ENCODE peak calls at places on chromosomes 5 and 9, in nine cellular contexts. G is tibial artery, R is pancreas, A is epithelial cell of esophagus, U is NT2/D1, N is mammary epithelial cell, S is cardiac fibroblast, F is adrenal gland, Y is fibroblast of the aortic adventitia. E is an unnamed sample.

GRCh38 chr9:94772654-94773303 is 46.3 kb downstream of the AOPEP start:
- DNase-seq in G (no peak), S (no peak), U (no peak), R (no peak), F (no peak), N (no peak), A (no peak), Y (peak; percentile 43), E (no peak)

GRCh38 chr9:131627326-131627845 is 82.1 kb downstream of the PRRT1B start:
- DNase-seq in Y (peak; percentile 42), S (no peak), U (no peak), R (no peak), A (no peak), N (no peak), G (no peak), F (no peak), E (no peak)

GRCh38 chr5:128163991-128164390 is 80.4 kb downstream of the SLC12A2 start:
- DNase-seq in S (peak; percentile 63), G (no peak), Y (peak; percentile 79), F (no peak), A (peak; percentile 90), U (no peak), R (no peak), N (peak; percentile 86), E (no peak)

GRCh38 chr9:2992427-2992826 is 148.5 kb upstream of the PUM3 start:
- DNase-seq in S (no peak), G (no peak), A (no peak), N (no peak), U (no peak), Y (no peak), F (no peak), R (no peak), E (no peak)

GRCh38 chr9:91905958-91906585 is 44.0 kb downstream of the ROR2 start:
- DNase-seq in F (peak; percentile 52), G (peak; percentile 35), Y (no peak), R (no peak), U (no peak), N (no peak), S (no peak), A (no peak), E (peak; percentile 42)

GRCh38 chr5:40676643-40677333 is 2.9 kb upstream of the PTGER4 start:
- DNase-seq in N (peak; percentile 43), R (no peak), Y (peak; percentile 81), F (no peak), U (no peak), S (peak; percentile 82), A (peak; percentile 70), G (peak; percentile 64), E (no peak)

GRCh38 chr5:95847261-95847592 is 24.7 kb upstream of the GLRX start:
- DNase-seq in Y (no peak), N (no peak), F (no peak), R (no peak), G (no peak), S (no peak), U (no peak), A (no peak), E (no peak)

GRCh38 chr9:95506438-95506691 is 10.4 kb downstream of the PTCH1 start:
- DNase-seq in R (peak; percentile 23), A (peak; percentile 37), N (peak; percentile 41), F (peak; percentile 40), U (no peak), S (peak; percentile 56), Y (peak; percentile 45), G (no peak), E (no peak)

GRCh38 chr5:76582252-76583162 is 40.7 kb downstream of the F2RL2 start:
- DNase-seq in N (peak; percentile 6), U (no peak), R (no peak), F (no peak), Y (peak; percentile 79), S (peak; percentile 34), G (no peak), A (peak; percentile 28), E (no peak)

GRCh38 chr5:80569086-80569960 is 757 bp downstream of the ANKRD34B start:
- DNase-seq in U (no peak), Y (no peak), N (no peak), A (no peak), R (no peak), S (no peak), G (no peak), F (no peak), E (no peak)

DNA sequence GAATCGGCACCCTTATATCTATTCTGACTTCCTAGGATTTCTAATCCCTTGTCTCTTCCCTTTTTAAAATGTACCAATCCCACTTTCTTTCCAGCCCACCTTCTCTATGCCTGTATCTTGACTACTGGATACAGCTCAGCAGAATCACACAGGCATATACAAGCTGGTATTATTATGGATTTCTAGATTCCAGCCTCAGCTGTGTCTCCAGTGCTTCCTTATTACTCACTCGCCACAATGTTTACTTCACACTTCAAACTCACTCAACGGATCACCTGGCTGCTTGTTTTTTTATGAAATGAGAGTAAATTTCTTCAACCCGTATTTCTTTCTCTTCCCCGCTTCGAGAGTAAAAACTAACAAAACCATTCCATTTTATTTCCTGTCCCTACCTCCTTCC is 38.8 kb downstream of the CWC27 start:
- DNase-seq in A (peak; percentile 68), G (no peak), U (no peak), Y (no peak), F (no peak), R (no peak), S (peak; percentile 37), N (peak; percentile 12), E (no peak)
- H3K4me3 ChIP-seq in A (no peak overlapping the region), G (no peak overlapping the region), U (no peak overlapping the region), Y (no peak overlapping the region), F (no peak overlapping the region), R (no peak overlapping the region), S (no peak overlapping the region), N (no peak overlapping the region), E (no peak overlapping the region)

DNA sequence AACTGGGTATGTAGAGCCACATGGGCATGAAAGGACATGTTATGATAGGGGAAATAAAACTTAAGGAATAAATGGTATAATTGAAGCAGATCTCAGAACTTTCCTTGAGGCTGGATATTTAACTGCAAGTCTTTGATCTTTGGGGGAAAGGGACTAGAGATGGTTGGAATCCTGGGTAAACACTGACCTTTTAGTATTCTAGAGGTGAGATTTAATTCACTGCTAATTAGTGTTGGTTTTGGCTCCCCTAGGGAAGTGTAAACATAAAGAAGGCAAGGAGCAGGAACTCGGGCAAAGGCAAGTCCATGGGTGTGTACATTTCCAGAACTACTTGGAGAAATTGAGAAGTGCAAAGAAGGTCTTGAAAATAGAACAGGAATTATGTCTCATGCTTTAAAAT is 16.6 kb downstream of the NIM1K start:
- DNase-seq in R (no peak), U (no peak), F (no peak), Y (no peak), S (no peak), A (no peak), G (no peak), N (no peak), E (no peak)
- H3K4me3 ChIP-seq in R (no peak overlapping the region), U (no peak overlapping the region), F (no peak overlapping the region), Y (no peak overlapping the region), S (no peak overlapping the region), A (no peak overlapping the region), G (no peak overlapping the region), N (no peak overlapping the region), E (no peak overlapping the region)

DNA sequence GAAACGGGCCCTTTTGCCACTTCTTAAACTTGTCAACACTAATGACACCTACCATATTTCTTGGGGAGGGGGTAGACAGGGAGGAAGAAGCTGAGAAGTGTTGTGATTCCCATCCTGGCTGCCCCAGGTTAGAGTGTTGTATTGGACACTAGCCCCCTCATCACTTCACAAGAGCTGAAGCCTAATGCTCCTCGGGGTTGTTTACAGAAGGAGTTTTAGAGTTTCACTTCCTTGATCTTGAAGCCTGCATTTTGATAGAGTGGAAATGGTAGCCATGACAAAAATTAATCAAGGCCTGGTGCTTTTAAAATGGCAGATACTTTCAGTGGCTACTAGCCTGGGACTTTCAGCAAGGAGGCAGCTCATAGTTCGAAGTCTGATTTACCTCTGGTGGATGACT is 11.0 kb upstream of the FAM120AOS start:
- DNase-seq in G (no peak), N (no peak), R (no peak), Y (no peak), A (no peak), U (no peak), F (no peak), S (no peak), E (no peak)
- H3K4me3 ChIP-seq in G (no peak overlapping the region), N (no peak overlapping the region), R (no peak overlapping the region), Y (no peak overlapping the region), A (no peak overlapping the region), U (no peak overlapping the region), F (no peak overlapping the region), S (no peak overlapping the region), E (no peak overlapping the region)

DNA sequence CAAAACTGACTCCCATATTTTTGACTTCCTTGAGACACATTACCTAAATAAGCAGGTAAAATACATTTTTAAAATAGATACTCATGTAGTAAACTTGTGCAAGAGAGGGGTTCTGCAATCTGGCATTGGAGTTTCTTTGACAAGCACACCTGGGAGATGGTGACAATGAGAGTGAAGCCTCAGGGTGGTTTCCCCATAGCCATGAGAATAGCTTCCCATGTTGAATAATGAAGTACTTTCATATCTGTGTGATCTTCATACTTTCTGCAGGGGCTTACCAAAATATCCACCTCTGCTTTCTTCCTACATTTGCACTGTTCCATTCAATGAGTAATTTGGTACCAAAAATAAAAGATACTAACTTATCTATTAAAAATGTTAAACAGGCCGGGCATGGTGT is 44.7 kb upstream of the VCAN start:
- DNase-seq in Y (no peak), R (no peak), F (no peak), U (no peak), A (no peak), S (no peak), N (no peak), G (no peak), E (no peak)
- H3K4me3 ChIP-seq in Y (no peak overlapping the region), R (no peak overlapping the region), F (no peak overlapping the region), U (no peak overlapping the region), A (no peak overlapping the region), S (no peak overlapping the region), N (no peak overlapping the region), G (no peak overlapping the region), E (no peak overlapping the region)

GRCh38 chr9:115121140-115121710 is 3.3 kb upstream of the TNC start:
- DNase-seq in Y (peak; percentile 57), R (no peak), U (no peak), S (no peak), F (no peak), A (peak; percentile 44), G (no peak), N (peak; percentile 82), E (peak; percentile 5)
- H3K4me3 ChIP-seq in Y (no peak overlapping the region), R (no peak overlapping the region), U (no peak overlapping the region), S (no peak overlapping the region), F (no peak overlapping the region), A (no peak overlapping the region), G (no peak overlapping the region), N (no peak overlapping the region), E (no peak overlapping the region)

GRCh38 chr9:130143974-130144373 is 28.2 kb upstream of the NCS1 start:
- DNase-seq in F (no peak), N (no peak), S (peak; percentile 44), A (no peak), Y (peak; percentile 46), U (no peak), G (no peak), R (no peak), E (no peak)
- H3K4me3 ChIP-seq in F (no peak overlapping the region), N (no peak overlapping the region), S (no peak overlapping the region), A (no peak overlapping the region), Y (no peak overlapping the region), U (no peak overlapping the region), G (no peak overlapping the region), R (no peak overlapping the region), E (no peak overlapping the region)

GRCh38 chr9:101486693-101487442 is 46.8 kb upstream of the RNF20 start:
- DNase-seq in S (peak; percentile 52), Y (peak; percentile 46), R (peak; percentile 61), G (peak; percentile 28), U (peak; percentile 65), F (peak; percentile 63), A (peak; percentile 71), N (peak; percentile 70), E (no peak)
- H3K4me3 ChIP-seq in S (peak overlapping the region; percentile 59), Y (peak overlapping the region; percentile 73), R (peak overlapping the region; percentile 75), G (peak overlapping the region; percentile 89), U (peak overlapping the region; percentile 51), F (peak overlapping the region; percentile 62), A (peak overlapping the region; percentile 73), N (peak overlapping the region; percentile 26), E (no peak overlapping the region)